ENCODE peak calls at places on chromosomes 4 and X, in five cellular contexts. V, H, R, I and Z are unnamed samples.

GRCh38 chrX:124651031-124651430 is 304.7 kb downstream of the SH2D1A start:
- DNase-seq in V (no peak), H (no peak), R (no peak), I (no peak), Z (no peak)

GRCh38 chr4:142585411-142585810 is 260.7 kb downstream of the INPP4B start:
- DNase-seq in V (no peak), H (no peak), R (no peak), I (no peak), Z (no peak)

GRCh38 chr4:185343726-185344581 is 51.8 kb downstream of the LRP2BP start:
- DNase-seq in V (peak; percentile 33), H (no peak), R (no peak), I (peak; percentile 11), Z (no peak)

GRCh38 chr4:99886146-99886545 is 8.1 kb downstream of the LAMTOR3 start:
- DNase-seq in V (no peak), H (no peak), R (no peak), I (no peak), Z (no peak)

GRCh38 chr4:145785391-145786008 is 105.6 kb downstream of the C4orf51 start:
- DNase-seq in V (no peak), H (no peak), R (no peak), I (no peak), Z (no peak)

GRCh38 chr4:24842356-24842755 is 47.0 kb downstream of the SOD3 start:
- DNase-seq in V (no peak), H (no peak), R (no peak), I (no peak), Z (no peak)

GRCh38 chrX:134737061-134737460 is 78.8 kb upstream of the PLAC1 start:
- DNase-seq in V (peak; percentile 8), H (no peak), R (no peak), I (no peak), Z (no peak)

GRCh38 chr4:11898796-11899195 is 470.1 kb upstream of the HS3ST1 start:
- DNase-seq in V (no peak), H (no peak), R (no peak), I (no peak), Z (no peak)

GRCh38 chr4:21744046-21744445 is 204.5 kb downstream of the KCNIP4 start:
- DNase-seq in V (no peak), H (no peak), R (no peak), I (no peak), Z (no peak)

GRCh38 chrX:125006704-125007103 is 313.0 kb upstream of the TEX13C start:
- DNase-seq in V (no peak), H (no peak), R (no peak), I (no peak), Z (no peak)

GRCh38 chr4:169988252-169988651 is 37.9 kb downstream of the MFAP3L start:
- DNase-seq in V (no peak), H (no peak), R (no peak), I (no peak), Z (no peak)

GRCh38 chrX:77785400-77785745 is 643 bp downstream of the ATRX start:
- DNase-seq in V (no peak), H (no peak), R (peak; percentile 31), I (peak; percentile 4), Z (peak; percentile 9)

GRCh38 chr4:116055857-116056827 is 942.7 kb upstream of the NDST4 start:
- DNase-seq in V (no peak), H (no peak), R (no peak), I (no peak), Z (no peak)
- TF ChIP-seq CTCF in V (no peak), H (no peak), R (peak; percentile 9), I (peak; percentile 41), Z (no peak)

GRCh38 chr4:80876810-80877209 is 153.7 kb upstream of the BMP3 start:
- DNase-seq in V (no peak), H (no peak), R (no peak), I (no peak), Z (no peak)
- H3K27ac ChIP-seq in V (no peak overlapping the region), H (no peak overlapping the region), R (no peak overlapping the region), I (no peak overlapping the region), Z (no peak overlapping the region)

GRCh38 chr4:73976217-73976616 is 5.6 kb downstream of the PF4 start:
- DNase-seq in V (no peak), H (no peak), R (no peak), I (no peak), Z (no peak)

GRCh38 chr4:73967891-73968290 is 13.9 kb downstream of the PF4 start:
- DNase-seq in V (no peak), H (no peak), R (no peak), I (no peak), Z (no peak)

GRCh38 chr4:73974352-73974751 is 7.5 kb downstream of the PF4 start:
- DNase-seq in V (no peak), H (no peak), R (no peak), I (no peak), Z (no peak)

GRCh38 chr4:73970011-73970410 is 11.8 kb downstream of the PF4 start:
- DNase-seq in V (no peak), H (no peak), R (no peak), I (no peak), Z (no peak)

GRCh38 chr4:73970945-73971344 is 10.9 kb downstream of the PF4 start:
- DNase-seq in V (no peak), H (no peak), R (no peak), I (no peak), Z (no peak)
- H3K27me3 ChIP-seq in V (no peaks in the 10 kb centered on the region), H (no peaks in the 10 kb centered on the region), R (no peaks in the 10 kb centered on the region), I (no peaks in the 10 kb centered on the region), Z (no peaks in the 10 kb centered on the region)

GRCh38 chrX:50093627-50094026 is 107.2 kb downstream of the AKAP4 start:
- DNase-seq in V (no peak), H (no peak), R (no peak), I (no peak), Z (no peak)

GRCh38 chrX:50100188-50100587 is 100.6 kb downstream of the AKAP4 start:
- DNase-seq in V (peak; percentile 7), H (no peak), R (peak; percentile 33), I (no peak), Z (no peak)

GRCh38 chrX:50097121-50097520 is 103.7 kb downstream of the AKAP4 start:
- DNase-seq in V (no peak), H (no peak), R (no peak), I (no peak), Z (no peak)

GRCh38 chrX:50098241-50098640 is 102.6 kb downstream of the AKAP4 start:
- DNase-seq in V (no peak), H (no peak), R (no peak), I (no peak), Z (no peak)

GRCh38 chrX:50098749-50099148 is 102.1 kb downstream of the AKAP4 start:
- DNase-seq in V (no peak), H (no peak), R (no peak), I (no peak), Z (no peak)
- TF ChIP-seq CTCF in V (no peak), H (no peak), R (no peak), I (no peak), Z (no peak)

DNA sequence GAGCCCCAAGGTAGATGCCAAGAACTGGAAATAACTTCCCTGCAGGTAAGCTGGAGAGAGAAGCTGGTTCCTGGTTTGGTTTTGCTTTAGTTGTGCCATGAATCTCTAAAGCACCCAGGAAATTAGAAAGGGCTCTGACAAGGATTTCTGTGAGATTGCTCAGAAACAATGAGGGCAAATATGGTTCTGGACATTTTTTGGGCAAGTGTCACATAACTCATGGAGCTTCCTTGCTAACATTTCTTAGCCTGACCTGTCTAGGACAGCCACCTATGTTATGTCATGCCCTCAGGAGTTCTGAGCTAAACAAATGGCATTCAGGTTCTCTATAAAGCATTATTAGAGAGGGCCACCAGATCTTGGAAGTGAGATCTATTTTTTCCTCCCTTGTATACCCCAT is 131.8 kb downstream of the GUCY2F start:
- DNase-seq in V (no peak), H (no peak), R (no peak), I (no peak), Z (no peak)
- H3K27ac ChIP-seq in V (no peak overlapping the region), H (no peak overlapping the region), R (no peak overlapping the region), I (no peak overlapping the region), Z (no peak overlapping the region)

GRCh38 chr4:30720021-30720655 is at the start of gene PCDH7:
- DNase-seq in V (no peak), H (no peak), R (peak; percentile 69), I (peak; percentile 24), Z (no peak)
- H3K27me3 ChIP-seq in V (peaks cover 53% of the 10 kb centered on the region), H (no peaks in the 10 kb centered on the region), R (no peaks in the 10 kb centered on the region), I (peaks cover 67% of the 10 kb centered on the region), Z (peaks cover 63% of the 10 kb centered on the region)

GRCh38 chr4:108272046-108272445 is 103.3 kb upstream of the LEF1 start:
- DNase-seq in V (no peak), H (no peak), R (no peak), I (no peak), Z (no peak)
- TF ChIP-seq CTCF in V (no peak), H (no peak), R (no peak), I (no peak), Z (no peak)

GRCh38 chr4:140790171-140790570 is 34.0 kb upstream of the TBC1D9 start:
- DNase-seq in V (no peak), H (no peak), R (peak; percentile 66), I (no peak), Z (no peak)

GRCh38 chr4:140793291-140793690 is 37.1 kb upstream of the TBC1D9 start:
- DNase-seq in V (no peak), H (no peak), R (no peak), I (no peak), Z (no peak)

GRCh38 chr4:140790765-140791164 is 34.6 kb upstream of the TBC1D9 start:
- DNase-seq in V (peak; percentile 28), H (no peak), R (no peak), I (peak; percentile 18), Z (no peak)

GRCh38 chr4:140789752-140790151 is 33.6 kb upstream of the TBC1D9 start:
- DNase-seq in V (no peak), H (no peak), R (no peak), I (no peak), Z (no peak)
- H3K27ac ChIP-seq in V (no peak overlapping the region), H (no peak overlapping the region), R (no peak overlapping the region), I (no peak overlapping the region), Z (no peak overlapping the region)